ENCODE peak calls at places on chromosomes 12 and 14, in ten cellular contexts. One of them, this sample, is unnamed.

GRCh38 chr14:72443991-72444431 is 449.9 kb downstream of the DPF3 start:
- DNase-seq in cardiac fibroblast: no peak
- DNase-seq in epithelial cell of esophagus: no peak
- DNase-seq in CD4-positive, alpha-beta memory T cell: peak; percentile 46
- DNase-seq in activated naive CD4-positive, alpha-beta T cell treated with Interleukin-2 at 50 U/mL for 16 hours: peak; percentile 55
- DNase-seq in endothelial cell: no peak
- DNase-seq in GM03348: no peak
- DNase-seq in ureter: no peak
- DNase-seq in activated effector memory CD4-positive, alpha-beta T cell treated with anti-CD3 and anti-CD28 coated beads, Interleukin-2, amount 50 U/mL, for 16 hours: peak; percentile 76
- DNase-seq in lung microvascular endothelial cell: no peak
- DNase-seq in this sample: peak; percentile 59

GRCh38 chr12:42299392-42300308 is 26.2 kb downstream of the ZCRB1 start:
- DNase-seq in cardiac fibroblast: peak; percentile 72
- DNase-seq in epithelial cell of esophagus: peak; percentile 72
- DNase-seq in CD4-positive, alpha-beta memory T cell: peak; percentile 75
- DNase-seq in activated naive CD4-positive, alpha-beta T cell treated with Interleukin-2 at 50 U/mL for 16 hours: peak; percentile 78
- DNase-seq in endothelial cell: no peak
- DNase-seq in GM03348: no peak
- DNase-seq in ureter: no peak
- DNase-seq in activated effector memory CD4-positive, alpha-beta T cell treated with anti-CD3 and anti-CD28 coated beads, Interleukin-2, amount 50 U/mL, for 16 hours: peak; percentile 84
- DNase-seq in lung microvascular endothelial cell: peak; percentile 4
- DNase-seq in this sample: no peak

GRCh38 chr12:131333621-131334440 is 377.1 kb upstream of the SFSWAP start:
- DNase-seq in cardiac fibroblast: no peak
- DNase-seq in epithelial cell of esophagus: no peak
- DNase-seq in CD4-positive, alpha-beta memory T cell: no peak
- DNase-seq in activated naive CD4-positive, alpha-beta T cell treated with Interleukin-2 at 50 U/mL for 16 hours: no peak
- DNase-seq in endothelial cell: no peak
- DNase-seq in GM03348: no peak
- DNase-seq in ureter: no peak
- DNase-seq in activated effector memory CD4-positive, alpha-beta T cell treated with anti-CD3 and anti-CD28 coated beads, Interleukin-2, amount 50 U/mL, for 16 hours: peak; percentile 3
- DNase-seq in lung microvascular endothelial cell: no peak
- DNase-seq in this sample: no peak

GRCh38 chr14:88518592-88519512 is 36.0 kb downstream of the PTPN21 start:
- DNase-seq in cardiac fibroblast: peak; percentile 81
- DNase-seq in epithelial cell of esophagus: peak; percentile 43
- DNase-seq in CD4-positive, alpha-beta memory T cell: no peak
- DNase-seq in activated naive CD4-positive, alpha-beta T cell treated with Interleukin-2 at 50 U/mL for 16 hours: no peak
- DNase-seq in endothelial cell: no peak
- DNase-seq in GM03348: peak; percentile 47
- DNase-seq in ureter: no peak
- DNase-seq in activated effector memory CD4-positive, alpha-beta T cell treated with anti-CD3 and anti-CD28 coated beads, Interleukin-2, amount 50 U/mL, for 16 hours: no peak
- DNase-seq in lung microvascular endothelial cell: peak; percentile 46
- DNase-seq in this sample: no peak

GRCh38 chr14:99995700-99996356 is 69.4 kb upstream of the EVL start:
- DNase-seq in cardiac fibroblast: peak; percentile 72
- DNase-seq in epithelial cell of esophagus: peak; percentile 74
- DNase-seq in CD4-positive, alpha-beta memory T cell: peak; percentile 65
- DNase-seq in activated naive CD4-positive, alpha-beta T cell treated with Interleukin-2 at 50 U/mL for 16 hours: peak; percentile 66
- DNase-seq in endothelial cell: peak; percentile 65
- DNase-seq in GM03348: peak; percentile 75
- DNase-seq in ureter: peak; percentile 67
- DNase-seq in activated effector memory CD4-positive, alpha-beta T cell treated with anti-CD3 and anti-CD28 coated beads, Interleukin-2, amount 50 U/mL, for 16 hours: peak; percentile 83
- DNase-seq in lung microvascular endothelial cell: peak; percentile 68
- DNase-seq in this sample: peak; percentile 55

GRCh38 chr12:30622509-30622908 is 73.2 kb downstream of the IPO8 start:
- DNase-seq in cardiac fibroblast: peak; percentile 80
- DNase-seq in epithelial cell of esophagus: peak; percentile 81
- DNase-seq in CD4-positive, alpha-beta memory T cell: no peak
- DNase-seq in activated naive CD4-positive, alpha-beta T cell treated with Interleukin-2 at 50 U/mL for 16 hours: no peak
- DNase-seq in endothelial cell: no peak
- DNase-seq in GM03348: peak; percentile 15
- DNase-seq in ureter: no peak
- DNase-seq in activated effector memory CD4-positive, alpha-beta T cell treated with anti-CD3 and anti-CD28 coated beads, Interleukin-2, amount 50 U/mL, for 16 hours: no peak
- DNase-seq in lung microvascular endothelial cell: peak; percentile 69
- DNase-seq in this sample: no peak

GRCh38 chr12:15767301-15767700 is 21.9 kb downstream of the EPS8 start:
- DNase-seq in cardiac fibroblast: no peak
- DNase-seq in epithelial cell of esophagus: no peak
- DNase-seq in CD4-positive, alpha-beta memory T cell: no peak
- DNase-seq in activated naive CD4-positive, alpha-beta T cell treated with Interleukin-2 at 50 U/mL for 16 hours: no peak
- DNase-seq in endothelial cell: no peak
- DNase-seq in GM03348: no peak
- DNase-seq in ureter: no peak
- DNase-seq in activated effector memory CD4-positive, alpha-beta T cell treated with anti-CD3 and anti-CD28 coated beads, Interleukin-2, amount 50 U/mL, for 16 hours: no peak
- DNase-seq in lung microvascular endothelial cell: peak; percentile 29
- DNase-seq in this sample: no peak

GRCh38 chr14:89667983-89668382 is 250.9 kb upstream of the FOXN3 start:
- DNase-seq in cardiac fibroblast: no peak
- DNase-seq in epithelial cell of esophagus: no peak
- DNase-seq in CD4-positive, alpha-beta memory T cell: no peak
- DNase-seq in activated naive CD4-positive, alpha-beta T cell treated with Interleukin-2 at 50 U/mL for 16 hours: no peak
- DNase-seq in endothelial cell: no peak
- DNase-seq in GM03348: no peak
- DNase-seq in ureter: no peak
- DNase-seq in activated effector memory CD4-positive, alpha-beta T cell treated with anti-CD3 and anti-CD28 coated beads, Interleukin-2, amount 50 U/mL, for 16 hours: no peak
- DNase-seq in lung microvascular endothelial cell: peak; percentile 59
- DNase-seq in this sample: no peak

GRCh38 chr14:39555749-39556148 is 123.5 kb upstream of the FBXO33 start:
- DNase-seq in cardiac fibroblast: no peak
- DNase-seq in epithelial cell of esophagus: no peak
- DNase-seq in CD4-positive, alpha-beta memory T cell: no peak
- DNase-seq in activated naive CD4-positive, alpha-beta T cell treated with Interleukin-2 at 50 U/mL for 16 hours: no peak
- DNase-seq in endothelial cell: no peak
- DNase-seq in GM03348: no peak
- DNase-seq in ureter: no peak
- DNase-seq in activated effector memory CD4-positive, alpha-beta T cell treated with anti-CD3 and anti-CD28 coated beads, Interleukin-2, amount 50 U/mL, for 16 hours: no peak
- DNase-seq in lung microvascular endothelial cell: no peak
- DNase-seq in this sample: no peak

GRCh38 chr12:93668919-93669418 is 8.2 kb upstream of the CRADD start:
- DNase-seq in cardiac fibroblast: no peak
- DNase-seq in epithelial cell of esophagus: no peak
- DNase-seq in CD4-positive, alpha-beta memory T cell: no peak
- DNase-seq in activated naive CD4-positive, alpha-beta T cell treated with Interleukin-2 at 50 U/mL for 16 hours: no peak
- DNase-seq in endothelial cell: no peak
- DNase-seq in GM03348: no peak
- DNase-seq in ureter: no peak
- DNase-seq in activated effector memory CD4-positive, alpha-beta T cell treated with anti-CD3 and anti-CD28 coated beads, Interleukin-2, amount 50 U/mL, for 16 hours: no peak
- DNase-seq in lung microvascular endothelial cell: no peak
- DNase-seq in this sample: no peak

GRCh38 chr12:63978519-63978918 is 134.0 kb downstream of the SRGAP1 start:
- DNase-seq in cardiac fibroblast: peak; percentile 90
- DNase-seq in epithelial cell of esophagus: peak; percentile 93
- DNase-seq in CD4-positive, alpha-beta memory T cell: no peak
- DNase-seq in activated naive CD4-positive, alpha-beta T cell treated with Interleukin-2 at 50 U/mL for 16 hours: no peak
- DNase-seq in endothelial cell: no peak
- DNase-seq in GM03348: peak; percentile 38
- DNase-seq in ureter: no peak
- DNase-seq in activated effector memory CD4-positive, alpha-beta T cell treated with anti-CD3 and anti-CD28 coated beads, Interleukin-2, amount 50 U/mL, for 16 hours: no peak
- DNase-seq in lung microvascular endothelial cell: peak; percentile 83
- DNase-seq in this sample: no peak

GRCh38 chr14:99268776-99269510 is 3.1 kb downstream of the BCL11B start:
- DNase-seq in cardiac fibroblast: no peak
- DNase-seq in epithelial cell of esophagus: no peak
- DNase-seq in CD4-positive, alpha-beta memory T cell: no peak
- DNase-seq in activated naive CD4-positive, alpha-beta T cell treated with Interleukin-2 at 50 U/mL for 16 hours: no peak
- DNase-seq in endothelial cell: no peak
- DNase-seq in GM03348: no peak
- DNase-seq in ureter: no peak
- DNase-seq in activated effector memory CD4-positive, alpha-beta T cell treated with anti-CD3 and anti-CD28 coated beads, Interleukin-2, amount 50 U/mL, for 16 hours: peak; percentile 69
- DNase-seq in lung microvascular endothelial cell: no peak
- DNase-seq in this sample: no peak

GRCh38 chr12:12764824-12765223 is 20.6 kb upstream of the APOLD1 start:
- DNase-seq in cardiac fibroblast: no peak
- DNase-seq in epithelial cell of esophagus: no peak
- DNase-seq in CD4-positive, alpha-beta memory T cell: no peak
- DNase-seq in activated naive CD4-positive, alpha-beta T cell treated with Interleukin-2 at 50 U/mL for 16 hours: no peak
- DNase-seq in endothelial cell: no peak
- DNase-seq in GM03348: no peak
- DNase-seq in ureter: no peak
- DNase-seq in activated effector memory CD4-positive, alpha-beta T cell treated with anti-CD3 and anti-CD28 coated beads, Interleukin-2, amount 50 U/mL, for 16 hours: no peak
- DNase-seq in lung microvascular endothelial cell: no peak
- DNase-seq in this sample: no peak

GRCh38 chr12:41794341-41794740 is 350.3 kb downstream of the GXYLT1 start:
- DNase-seq in cardiac fibroblast: no peak
- DNase-seq in epithelial cell of esophagus: no peak
- DNase-seq in CD4-positive, alpha-beta memory T cell: no peak
- DNase-seq in activated naive CD4-positive, alpha-beta T cell treated with Interleukin-2 at 50 U/mL for 16 hours: no peak
- DNase-seq in endothelial cell: no peak
- DNase-seq in GM03348: no peak
- DNase-seq in ureter: no peak
- DNase-seq in activated effector memory CD4-positive, alpha-beta T cell treated with anti-CD3 and anti-CD28 coated beads, Interleukin-2, amount 50 U/mL, for 16 hours: no peak
- DNase-seq in lung microvascular endothelial cell: peak; percentile 46
- DNase-seq in this sample: no peak

GRCh38 chr12:44217146-44217883 is 381.4 kb downstream of the TMEM117 start:
- DNase-seq in cardiac fibroblast: no peak
- DNase-seq in epithelial cell of esophagus: peak; percentile 85
- DNase-seq in CD4-positive, alpha-beta memory T cell: no peak
- DNase-seq in activated naive CD4-positive, alpha-beta T cell treated with Interleukin-2 at 50 U/mL for 16 hours: no peak
- DNase-seq in endothelial cell: no peak
- DNase-seq in GM03348: no peak
- DNase-seq in ureter: no peak
- DNase-seq in activated effector memory CD4-positive, alpha-beta T cell treated with anti-CD3 and anti-CD28 coated beads, Interleukin-2, amount 50 U/mL, for 16 hours: no peak
- DNase-seq in lung microvascular endothelial cell: no peak
- DNase-seq in this sample: no peak